ENCODE peak calls at places on chromosomes 16 and 17, in four cellular contexts. M is Panc1, P is GM13977, H is natural killer cell. S is an unnamed sample.

GRCh38 chr16:85157813-85158701 is 45.8 kb upstream of the CIBAR2 start:
- DNase-seq in P (peak; percentile 55), M (no peak), H (no peak), S (no peak)

GRCh38 chr16:81473561-81473960 is 29.0 kb downstream of the CMIP start:
- DNase-seq in M (no peak), H (no peak), P (no peak), S (no peak)

GRCh38 chr17:58995247-58995940 is 111.3 kb downstream of the TRIM37 start:
- DNase-seq in H (no peak), P (no peak), M (no peak), S (no peak)

GRCh38 chr16:47197536-47198179 is 53.9 kb upstream of the NETO2 start:
- DNase-seq in M (no peak), P (no peak), H (no peak), S (no peak)

GRCh38 chr16:22630242-22630641 is 119.6 kb downstream of the NPIPB5 start:
- DNase-seq in P (no peak), H (no peak), M (no peak), S (no peak)

GRCh38 chr17:75878174-75878998 is at the start of gene TRIM47:
- DNase-seq in M (no peak), P (no peak), H (no peak), S (no peak)

GRCh38 chr17:67377727-67378443 is 804 bp downstream of the PITPNC1 start:
- DNase-seq in M (no peak), H (peak; percentile 55), P (peak; percentile 71), S (peak; percentile 71)

GRCh38 chr17:38701504-38702165 is 3.4 kb upstream of the MLLT6 start:
- DNase-seq in H (peak; percentile 68), P (peak; percentile 79), M (no peak), S (no peak)

GRCh38 chr17:73888875-73889274 is 244.6 kb upstream of the SDK2 start:
- DNase-seq in P (no peak), H (no peak), M (no peak), S (no peak)

GRCh38 chr17:31060814-31061550 is 33.8 kb upstream of the NF1 start:
- DNase-seq in P (no peak), H (no peak), M (no peak), S (peak; percentile 10)

GRCh38 chr16:57413733-57414132 is 9.2 kb downstream of the CCL17 start:
- DNase-seq in M (no peak), H (no peak), P (no peak), S (no peak)

GRCh38 chr17:49393491-49394255 is 21.0 kb downstream of the PHB1 start:
- DNase-seq in P (no peak), H (no peak), M (no peak), S (no peak)

GRCh38 chr17:41048441-41048840 is 1.3 kb upstream of the KRTAP2-1 start:
- DNase-seq in H (no peak), P (no peak), M (no peak), S (no peak)

GRCh38 chr16:56547120-56547948 is 17.5 kb upstream of the MT4 start:
- DNase-seq in M (no peak), H (no peak), P (no peak), S (no peak)

GRCh38 chr16:68085259-68086071 is at the start of gene NFATC3:
- DNase-seq in H (peak; percentile 97), M (no peak), P (peak; percentile 97), S (peak; percentile 99)

GRCh38 chr16:68083239-68083781 is 1.9 kb upstream of the NFATC3 start:
- DNase-seq in M (no peak), P (no peak), H (no peak), S (no peak)

GRCh38 chr16:68083861-68084503 is 1.2 kb upstream of the NFATC3 start:
- DNase-seq in H (no peak), M (no peak), P (no peak), S (no peak)

GRCh38 chr16:68086336-68086821 is 1.2 kb downstream of the NFATC3 start:
- DNase-seq in P (no peak), H (no peak), M (no peak), S (no peak)

DNA sequence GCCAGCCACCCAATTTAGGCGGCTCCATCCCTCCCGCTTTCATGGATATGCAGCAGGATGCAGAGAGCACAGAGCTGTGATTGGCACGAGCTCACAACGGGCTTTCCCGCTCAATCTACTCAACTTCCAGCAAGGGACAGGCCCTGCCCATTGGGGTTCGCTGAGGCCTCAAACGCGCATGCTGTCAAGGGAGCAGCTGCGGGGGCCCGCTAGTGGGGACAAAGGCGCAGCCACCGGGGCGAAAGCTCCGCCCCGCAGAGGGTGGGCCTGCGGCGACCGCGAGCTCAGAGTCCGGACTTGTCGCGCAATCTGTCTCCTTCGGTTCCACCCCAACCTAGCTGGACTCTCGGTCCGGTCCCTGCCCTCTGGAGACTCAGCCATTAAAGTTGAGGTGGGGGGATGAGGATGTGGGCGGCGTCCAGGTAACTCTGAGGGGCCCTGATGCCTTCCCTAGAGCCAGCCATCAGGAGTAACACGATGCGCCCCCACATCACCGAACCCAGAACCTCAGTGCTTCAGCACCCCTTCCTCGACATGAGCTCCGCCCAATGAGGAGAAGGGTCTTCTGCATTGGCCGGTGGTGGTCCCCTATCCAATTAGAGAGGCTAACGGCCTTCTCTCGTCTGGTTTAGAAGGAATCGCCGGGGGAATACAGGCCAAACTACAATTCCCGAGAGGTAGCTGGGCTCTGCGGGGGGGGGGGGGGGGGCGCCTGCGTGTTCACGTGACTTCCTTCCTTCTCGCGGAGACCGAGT is 489 bp upstream of the NFATC3 start:
- DNase-seq in M (no peak), H (peak; percentile 88), P (peak; percentile 87), S (peak; percentile 83)
- TF ChIP-seq CTCF in M (no peak), H (no peak), P (peak; percentile 29), S (no peak)

GRCh38 chr17:70127221-70127873 is 42.0 kb upstream of the KCNJ2 start:
- DNase-seq in H (no peak), M (no peak), P (no peak), S (no peak)
- TF ChIP-seq CTCF in H (no peak), M (no peak), P (no peak), S (no peak)

GRCh38 chr17:16019347-16019746 is 19.7 kb downstream of the TTC19 start:
- DNase-seq in H (no peak), M (no peak), P (no peak), S (no peak)

GRCh38 chr17:16013943-16014407 is 14.4 kb downstream of the TTC19 start:
- DNase-seq in H (no peak), P (no peak), M (peak; percentile 81), S (no peak)
- TF ChIP-seq CTCF in H (no peak), P (no peak), M (peak; percentile 54), S (peak; percentile 74)

DNA sequence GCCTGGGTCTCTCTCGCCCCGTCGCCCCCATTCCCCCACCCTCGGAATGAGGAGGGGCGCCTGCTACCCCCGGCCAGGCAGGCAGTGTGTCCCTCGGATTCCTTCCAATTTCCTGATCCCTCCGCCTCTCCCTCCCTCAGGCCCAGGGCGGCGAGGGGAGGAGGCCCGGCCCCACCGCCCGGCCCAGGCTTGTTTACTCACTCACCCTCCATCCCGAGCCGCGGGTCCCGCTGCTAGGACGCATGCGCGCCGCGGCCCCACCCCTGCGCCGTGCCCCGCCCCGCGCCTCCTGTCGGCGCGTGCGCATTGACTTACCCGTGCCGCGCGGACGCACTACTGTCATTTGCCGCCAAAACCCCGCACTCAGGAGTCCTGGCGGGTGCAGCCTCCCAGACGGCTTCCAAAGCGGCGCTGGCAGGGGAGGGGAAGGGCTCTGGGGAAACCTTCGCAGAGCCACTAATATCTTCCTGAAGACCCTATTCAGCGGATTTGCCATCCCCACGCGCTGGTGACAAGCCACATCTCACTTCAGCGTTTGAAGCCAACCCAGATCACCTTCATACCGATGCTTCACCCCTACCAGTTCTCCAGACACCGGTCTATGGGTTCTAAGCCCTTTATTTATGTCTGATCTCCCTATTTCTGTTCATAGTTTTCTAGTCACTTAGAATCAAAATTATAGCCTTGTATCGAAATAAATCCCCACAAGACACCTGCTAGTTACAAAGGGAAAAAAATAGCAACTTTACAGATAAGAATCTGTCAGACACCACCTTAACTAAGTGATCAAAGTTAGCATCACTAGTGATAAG is at the start of gene EZH1:
- DNase-seq in M (no peak), P (peak; percentile 99), H (peak; percentile 92), S (peak; percentile 96)
- TF ChIP-seq CTCF in M (no peak), P (no peak), H (no peak), S (no peak)

DNA sequence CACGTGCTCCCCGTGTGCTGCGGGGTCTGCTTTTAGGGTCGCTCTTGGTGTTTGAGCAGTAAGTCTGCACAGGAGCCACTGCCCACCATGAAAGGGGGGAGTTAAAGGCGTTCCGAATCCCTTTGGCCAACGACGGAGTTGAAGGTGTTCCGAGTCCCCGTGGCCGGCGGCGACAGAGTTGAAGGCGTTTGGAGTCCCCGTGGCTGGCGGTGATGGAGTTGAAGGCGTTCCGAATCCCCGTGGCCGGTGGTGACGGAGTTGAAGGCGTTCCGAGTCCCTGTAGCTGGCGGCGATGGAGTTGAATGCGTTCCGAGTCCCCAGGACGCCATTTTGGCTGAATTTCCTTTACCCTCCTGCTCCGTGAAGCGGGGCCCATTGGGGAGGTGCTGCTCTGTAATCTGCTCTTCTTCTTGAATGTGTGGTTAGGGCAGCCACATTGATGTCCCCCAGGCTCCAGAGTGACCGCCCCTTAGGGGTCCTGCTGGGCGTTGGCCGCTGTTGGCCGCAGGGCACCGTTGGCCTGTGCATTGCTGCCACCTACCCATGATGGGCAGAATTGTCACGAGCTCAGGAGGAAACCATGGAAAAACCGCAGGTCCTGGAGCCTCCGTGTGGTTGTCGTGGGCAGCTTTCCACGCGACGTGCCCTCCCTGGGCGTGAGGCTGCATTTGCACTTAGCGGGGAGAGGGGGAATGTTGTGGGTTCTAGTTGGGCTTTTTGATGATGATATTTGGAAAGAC is 73.7 kb upstream of the ZNF750 start:
- DNase-seq in P (no peak), H (no peak), M (no peak), S (no peak)
- TF ChIP-seq CTCF in P (peak; percentile 20), H (no peak), M (no peak), S (no peak)

GRCh38 chr17:63649813-63650212 is 27.6 kb downstream of the MAP3K3 start:
- DNase-seq in P (no peak), M (no peak), H (no peak), S (no peak)

GRCh38 chr17:63647936-63648335 is 25.7 kb downstream of the MAP3K3 start:
- DNase-seq in M (no peak), H (no peak), P (no peak), S (no peak)

GRCh38 chr17:63647065-63647725 is 25.0 kb downstream of the MAP3K3 start:
- DNase-seq in M (no peak), P (no peak), H (no peak), S (no peak)

GRCh38 chr17:63645775-63646491 is 23.7 kb downstream of the MAP3K3 start:
- DNase-seq in H (no peak), P (no peak), M (no peak), S (no peak)

GRCh38 chr17:63646492-63646815 is 24.2 kb downstream of the MAP3K3 start:
- DNase-seq in M (no peak), P (peak; percentile 67), H (no peak), S (no peak)
- TF ChIP-seq CTCF in M (no peak), P (no peak), H (no peak), S (no peak)